ENCODE peak calls at places on chromosomes 11 and 22, in six cellular contexts. One of them, this sample, is unnamed.

GRCh38 chr11:117573326-117573725 is 223.7 kb downstream of the DSCAML1 start:
- DNase-seq in activated B cell treated with CpG ODN at 0.5 μM for 24 hours: no peak
- DNase-seq in left colon: no peak
- DNase-seq in AG20443: no peak
- DNase-seq in RWPE1: no peak
- DNase-seq in thoracic aorta: no peak
- DNase-seq in this sample: no peak

GRCh38 chr11:26344647-26345046 is 12.7 kb downstream of the ANO3 start:
- DNase-seq in activated B cell treated with CpG ODN at 0.5 μM for 24 hours: no peak
- DNase-seq in left colon: no peak
- DNase-seq in AG20443: peak
- DNase-seq in RWPE1: no peak
- DNase-seq in thoracic aorta: no peak
- DNase-seq in this sample: no peak

GRCh38 chr22:45503816-45504702 is 1.4 kb downstream of the FBLN1 start:
- DNase-seq in activated B cell treated with CpG ODN at 0.5 μM for 24 hours: no peak
- DNase-seq in left colon: no peak
- DNase-seq in AG20443: peak
- DNase-seq in RWPE1: no peak
- DNase-seq in thoracic aorta: no peak
- DNase-seq in this sample: peak

GRCh38 chr11:65471410-65471762 is 27.5 kb upstream of the MALAT1 start:
- DNase-seq in activated B cell treated with CpG ODN at 0.5 μM for 24 hours: no peak
- DNase-seq in left colon: peak
- DNase-seq in AG20443: peak
- DNase-seq in RWPE1: no peak
- DNase-seq in thoracic aorta: peak
- DNase-seq in this sample: peak

GRCh38 chr11:76288166-76288978 is 82.1 kb upstream of the WNT11 start:
- DNase-seq in activated B cell treated with CpG ODN at 0.5 μM for 24 hours: no peak
- DNase-seq in left colon: no peak
- DNase-seq in AG20443: no peak
- DNase-seq in RWPE1: no peak
- DNase-seq in thoracic aorta: no peak
- DNase-seq in this sample: no peak

GRCh38 chr11:109604506-109604905 is 182.5 kb downstream of the C11orf87 start:
- DNase-seq in activated B cell treated with CpG ODN at 0.5 μM for 24 hours: no peak
- DNase-seq in left colon: no peak
- DNase-seq in AG20443: no peak
- DNase-seq in RWPE1: no peak
- DNase-seq in thoracic aorta: no peak
- DNase-seq in this sample: no peak

GRCh38 chr11:82883853-82884252 is 16.4 kb downstream of the PRCP start:
- DNase-seq in activated B cell treated with CpG ODN at 0.5 μM for 24 hours: no peak
- DNase-seq in left colon: no peak
- DNase-seq in AG20443: peak
- DNase-seq in RWPE1: no peak
- DNase-seq in thoracic aorta: no peak
- DNase-seq in this sample: no peak

GRCh38 chr11:109808569-109808968 is 284.6 kb upstream of the ZC3H12C start:
- DNase-seq in activated B cell treated with CpG ODN at 0.5 μM for 24 hours: no peak
- DNase-seq in left colon: no peak
- DNase-seq in AG20443: peak
- DNase-seq in RWPE1: no peak
- DNase-seq in thoracic aorta: no peak
- DNase-seq in this sample: no peak

GRCh38 chr11:117950999-117951961 is 22.1 kb upstream of the TMPRSS13 start:
- DNase-seq in activated B cell treated with CpG ODN at 0.5 μM for 24 hours: peak
- DNase-seq in left colon: no peak
- DNase-seq in AG20443: peak
- DNase-seq in RWPE1: no peak
- DNase-seq in thoracic aorta: no peak
- DNase-seq in this sample: no peak

GRCh38 chr11:131710511-131710910 is 340.1 kb downstream of the NTM start:
- DNase-seq in activated B cell treated with CpG ODN at 0.5 μM for 24 hours: no peak
- DNase-seq in left colon: no peak
- DNase-seq in AG20443: peak
- DNase-seq in RWPE1: no peak
- DNase-seq in thoracic aorta: no peak
- DNase-seq in this sample: peak

GRCh38 chr11:70360211-70360610 is 38.1 kb upstream of the CTTN start:
- DNase-seq in activated B cell treated with CpG ODN at 0.5 μM for 24 hours: no peak
- DNase-seq in left colon: no peak
- DNase-seq in AG20443: no peak
- DNase-seq in RWPE1: no peak
- DNase-seq in thoracic aorta: no peak
- DNase-seq in this sample: no peak

GRCh38 chr11:11535611-11536010 is 86.2 kb downstream of the GALNT18 start:
- DNase-seq in activated B cell treated with CpG ODN at 0.5 μM for 24 hours: no peak
- DNase-seq in left colon: no peak
- DNase-seq in AG20443: no peak
- DNase-seq in RWPE1: no peak
- DNase-seq in thoracic aorta: no peak
- DNase-seq in this sample: no peak

GRCh38 chr11:15742626-15743243 is 613.6 kb downstream of the SOX6 start:
- DNase-seq in activated B cell treated with CpG ODN at 0.5 μM for 24 hours: no peak
- DNase-seq in left colon: peak
- DNase-seq in AG20443: no peak
- DNase-seq in RWPE1: peak
- DNase-seq in thoracic aorta: no peak
- DNase-seq in this sample: no peak

GRCh38 chr11:64878494-64879225 is at the start of gene EHD1:
- DNase-seq in activated B cell treated with CpG ODN at 0.5 μM for 24 hours: peak
- DNase-seq in left colon: peak
- DNase-seq in AG20443: peak
- DNase-seq in RWPE1: peak
- DNase-seq in thoracic aorta: peak
- DNase-seq in this sample: peak

GRCh38 chr11:120244476-120244875 is 4.5 kb downstream of the POU2F3 start:
- DNase-seq in activated B cell treated with CpG ODN at 0.5 μM for 24 hours: no peak
- DNase-seq in left colon: no peak
- DNase-seq in AG20443: no peak
- DNase-seq in RWPE1: no peak
- DNase-seq in thoracic aorta: no peak
- DNase-seq in this sample: no peak

GRCh38 chr11:62555464-62556092 is 9.0 kb upstream of the AHNAK start:
- DNase-seq in activated B cell treated with CpG ODN at 0.5 μM for 24 hours: peak
- DNase-seq in left colon: peak
- DNase-seq in AG20443: no peak
- DNase-seq in RWPE1: no peak
- DNase-seq in thoracic aorta: no peak
- DNase-seq in this sample: no peak

GRCh38 chr11:17391493-17392355 is 3.3 kb upstream of the KCNJ11 start:
- DNase-seq in activated B cell treated with CpG ODN at 0.5 μM for 24 hours: no peak
- DNase-seq in left colon: no peak
- DNase-seq in AG20443: no peak
- DNase-seq in RWPE1: no peak
- DNase-seq in thoracic aorta: no peak
- DNase-seq in this sample: no peak

GRCh38 chr11:67372993-67373915 is at the start of gene CLCF1:
- DNase-seq in activated B cell treated with CpG ODN at 0.5 μM for 24 hours: peak
- DNase-seq in left colon: peak
- DNase-seq in AG20443: peak
- DNase-seq in RWPE1: peak
- DNase-seq in thoracic aorta: no peak
- DNase-seq in this sample: peak

GRCh38 chr11:134272381-134273316 is 3.5 kb upstream of the GLB1L3 start:
- DNase-seq in activated B cell treated with CpG ODN at 0.5 μM for 24 hours: no peak
- DNase-seq in left colon: no peak
- DNase-seq in AG20443: peak
- DNase-seq in RWPE1: no peak
- DNase-seq in thoracic aorta: no peak
- DNase-seq in this sample: peak

GRCh38 chr11:57327721-57328120 is 3.0 kb upstream of the TNKS1BP1 start:
- DNase-seq in activated B cell treated with CpG ODN at 0.5 μM for 24 hours: no peak
- DNase-seq in left colon: no peak
- DNase-seq in AG20443: no peak
- DNase-seq in RWPE1: no peak
- DNase-seq in thoracic aorta: no peak
- DNase-seq in this sample: no peak

GRCh38 chr22:18975434-18976196 is 39.5 kb upstream of the PRODH start:
- DNase-seq in activated B cell treated with CpG ODN at 0.5 μM for 24 hours: no peak
- DNase-seq in left colon: no peak
- DNase-seq in AG20443: no peak
- DNase-seq in RWPE1: no peak
- DNase-seq in thoracic aorta: no peak
- DNase-seq in this sample: no peak

GRCh38 chr11:13061294-13061990 is 52.3 kb downstream of the RASSF10 start:
- DNase-seq in activated B cell treated with CpG ODN at 0.5 μM for 24 hours: no peak
- DNase-seq in left colon: no peak
- DNase-seq in AG20443: no peak
- DNase-seq in RWPE1: no peak
- DNase-seq in thoracic aorta: no peak
- DNase-seq in this sample: no peak